ENCODE peak calls at places on chromosomes 11 and 22, in five cellular contexts. I, A, B, Z and W are unnamed samples.

GRCh38 chr11:67464411-67465189 is 4.5 kb downstream of the TMEM134 start:
- DNase-seq in I (peak; percentile 85), A (peak; percentile 62), B (peak; percentile 89), Z (peak; percentile 96), W (peak; percentile 92)

GRCh38 chr22:44449061-44449682 is 48.9 kb downstream of the RTL6 start:
- DNase-seq in I (no peak), A (peak; percentile 75), B (no peak), Z (no peak), W (no peak)

GRCh38 chr11:3609416-3610265 is 32.2 kb downstream of the ART5 start:
- DNase-seq in I (no peak), A (peak; percentile 43), B (peak; percentile 64), Z (peak; percentile 51), W (no peak)

GRCh38 chr11:28621648-28622215 is 513.5 kb downstream of the METTL15 start:
- DNase-seq in I (no peak), A (peak; percentile 8), B (no peak), Z (no peak), W (no peak)

GRCh38 chr22:27247691-27248434 is 553.7 kb downstream of the MN1 start:
- DNase-seq in I (peak; percentile 45), A (no peak), B (no peak), Z (no peak), W (no peak)

GRCh38 chr11:26490546-26490945 is 81.5 kb downstream of the MUC15 start:
- DNase-seq in I (no peak), A (no peak), B (no peak), Z (no peak), W (no peak)

GRCh38 chr11:119380816-119381185 is 689 bp downstream of the USP2 start:
- DNase-seq in I (no peak), A (no peak), B (peak; percentile 64), Z (peak; percentile 42), W (no peak)

GRCh38 chr11:90426442-90426841 is 203.6 kb upstream of the CHORDC1 start:
- DNase-seq in I (no peak), A (no peak), B (no peak), Z (no peak), W (no peak)

GRCh38 chr22:31605851-31606585 is 56.0 kb downstream of the PISD start:
- DNase-seq in I (no peak), A (no peak), B (no peak), Z (no peak), W (no peak)

GRCh38 chr11:93143186-93143585 is 54.6 kb downstream of the SLC36A4 start:
- DNase-seq in I (no peak), A (no peak), B (no peak), Z (no peak), W (no peak)

GRCh38 chr11:68560216-68560615 is 99.7 kb downstream of the PPP6R3 start:
- DNase-seq in I (no peak), A (no peak), B (no peak), Z (no peak), W (no peak)

GRCh38 chr22:23763579-23764331 is 965 bp downstream of the C22orf15 start:
- DNase-seq in I (no peak), A (no peak), B (peak; percentile 76), Z (peak; percentile 73), W (no peak)

GRCh38 chr22:46589141-46589748 is 30.9 kb upstream of the GRAMD4 start:
- DNase-seq in I (no peak), A (no peak), B (no peak), Z (no peak), W (no peak)

GRCh38 chr22:29509815-29510214 is 29.8 kb downstream of the NEFH start:
- DNase-seq in I (no peak), A (no peak), B (no peak), Z (no peak), W (no peak)

GRCh38 chr22:50221410-50222300 is 20.8 kb downstream of the SELENOO start:
- DNase-seq in I (no peak), A (no peak), B (peak; percentile 45), Z (no peak), W (no peak)

GRCh38 chr11:128848815-128849455 is 18.2 kb downstream of the KCNJ1 start:
- DNase-seq in I (peak; percentile 48), A (peak; percentile 57), B (peak; percentile 97), Z (peak; percentile 79), W (no peak)

GRCh38 chr22:38294193-38294592 is 21.4 kb upstream of the TMEM184B start:
- DNase-seq in I (no peak), A (no peak), B (no peak), Z (no peak), W (no peak)

GRCh38 chr22:26399288-26399687 is 29.8 kb upstream of the ASPHD2 start:
- DNase-seq in I (no peak), A (no peak), B (no peak), Z (no peak), W (no peak)

GRCh38 chr11:113193894-113194293 is 120.5 kb upstream of the TTC12 start:
- DNase-seq in I (peak; percentile 35), A (no peak), B (no peak), Z (no peak), W (no peak)

GRCh38 chr11:71106671-71107070 is 145.7 kb downstream of the SHANK2 start:
- DNase-seq in I (no peak), A (no peak), B (no peak), Z (no peak), W (no peak)

GRCh38 chr22:27836181-27836580 is 34.6 kb upstream of the MN1 start:
- DNase-seq in I (peak; percentile 16), A (no peak), B (no peak), Z (no peak), W (no peak)

GRCh38 chr11:101582242-101583052 is 1.4 kb downstream of the TRPC6 start:
- DNase-seq in I (no peak), A (peak; percentile 9), B (peak; percentile 54), Z (no peak), W (no peak)

GRCh38 chr11:22957890-22958289 is 97.6 kb upstream of the CCDC179 start:
- DNase-seq in I (no peak), A (no peak), B (no peak), Z (no peak), W (no peak)

GRCh38 chr11:45676522-45677095 is 11.2 kb upstream of the CHST1 start:
- DNase-seq in I (no peak), A (no peak), B (no peak), Z (no peak), W (no peak)

GRCh38 chr11:77449060-77449521 is 24.8 kb downstream of the PAK1 start:
- DNase-seq in I (no peak), A (no peak), B (no peak), Z (no peak), W (no peak)

GRCh38 chr22:43978558-43978957 is 23.3 kb downstream of the SAMM50 start:
- DNase-seq in I (no peak), A (no peak), B (no peak), Z (no peak), W (no peak)

GRCh38 chr22:43427296-43428004 is 15.6 kb downstream of the MPPED1 start:
- DNase-seq in I (no peak), A (no peak), B (no peak), Z (no peak), W (no peak)

GRCh38 chr11:77776455-77776854 is 44.1 kb downstream of the RSF1 start:
- DNase-seq in I (no peak), A (no peak), B (no peak), Z (peak; percentile 32), W (no peak)

GRCh38 chr11:100776212-100776896 is 89.3 kb downstream of the ARHGAP42 start:
- DNase-seq in I (no peak), A (peak; percentile 81), B (no peak), Z (no peak), W (no peak)

GRCh38 chr11:8383227-8383626 is 119.5 kb upstream of the LMO1 start:
- DNase-seq in I (no peak), A (no peak), B (no peak), Z (no peak), W (peak; percentile 62)

GRCh38 chr11:8383627-8384026 is 119.9 kb upstream of the LMO1 start:
- DNase-seq in I (no peak), A (no peak), B (no peak), Z (no peak), W (peak; percentile 34)

GRCh38 chr11:8381871-8382396 is 118.3 kb upstream of the LMO1 start:
- DNase-seq in I (no peak), A (no peak), B (no peak), Z (no peak), W (no peak)

GRCh38 chr11:8381343-8381742 is 117.7 kb upstream of the LMO1 start:
- DNase-seq in I (no peak), A (no peak), B (no peak), Z (no peak), W (peak; percentile 63)

GRCh38 chr11:8382436-8383053 is 118.9 kb upstream of the LMO1 start:
- DNase-seq in I (no peak), A (peak; percentile 43), B (no peak), Z (no peak), W (no peak)
- TF ChIP-seq CTCF in I (no peak), A (no peak), B (no peak), Z (no peak), W (no peak)

GRCh38 chr11:72591023-72591422 is 83.2 kb downstream of the PDE2A start:
- DNase-seq in I (no peak), A (no peak), B (no peak), Z (no peak), W (no peak)

GRCh38 chr11:72587696-72588095 is 86.5 kb downstream of the PDE2A start:
- DNase-seq in I (no peak), A (no peak), B (no peak), Z (no peak), W (no peak)

GRCh38 chr11:72588656-72589410 is 85.4 kb downstream of the PDE2A start:
- DNase-seq in I (no peak), A (no peak), B (no peak), Z (no peak), W (no peak)

GRCh38 chr11:72591785-72592490 is 82.3 kb downstream of the PDE2A start:
- DNase-seq in I (no peak), A (no peak), B (no peak), Z (peak; percentile 83), W (no peak)

GRCh38 chr11:72589802-72590761 is 84.1 kb downstream of the PDE2A start:
- DNase-seq in I (no peak), A (no peak), B (peak; percentile 88), Z (peak; percentile 37), W (no peak)
- TF ChIP-seq CTCF in I (peak; percentile 23), A (peak; percentile 63), B (peak; percentile 71), Z (peak; percentile 69), W (peak; percentile 45)

DNA sequence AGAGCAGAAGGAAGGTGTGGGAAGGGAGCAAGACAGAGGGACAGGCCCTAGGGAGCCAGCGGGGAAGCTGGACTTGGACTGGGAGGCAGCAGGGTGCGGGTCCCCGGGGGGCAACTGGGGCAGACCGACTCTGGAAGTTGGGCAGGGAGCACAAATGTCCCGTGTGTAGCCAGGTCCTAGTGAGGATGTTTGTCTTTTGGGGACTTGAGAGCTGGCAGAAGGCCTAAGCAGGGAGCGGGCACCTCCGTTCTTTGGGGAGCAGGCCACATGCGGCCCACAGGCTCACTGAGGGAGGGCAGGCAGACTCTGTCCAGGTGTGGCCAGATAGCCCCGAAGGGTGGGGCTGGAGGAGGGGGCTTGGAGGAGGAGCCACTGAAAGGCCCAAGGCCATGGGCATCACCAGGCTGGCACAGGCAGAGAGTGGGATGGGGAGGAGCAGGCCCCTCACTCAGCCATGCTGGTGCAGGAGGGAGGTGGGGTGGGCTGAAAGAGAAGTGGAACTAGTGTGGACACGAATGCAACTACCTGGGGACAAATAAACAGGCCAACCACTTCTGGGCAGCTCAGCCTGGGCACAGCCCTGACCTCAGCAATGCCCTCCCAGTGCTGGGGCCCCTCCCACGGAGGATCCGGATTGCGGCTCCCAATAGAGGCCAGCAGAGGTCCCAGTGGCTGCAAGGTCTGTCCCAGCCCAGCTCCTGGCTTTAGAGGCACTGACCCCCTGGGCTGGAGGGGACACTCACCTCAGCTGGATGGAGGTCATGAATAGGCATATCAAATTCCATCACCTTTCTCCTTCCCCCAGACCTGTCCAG is 1.3 kb upstream of the SCARF2 start:
- DNase-seq in I (no peak), A (no peak), B (no peak), Z (no peak), W (no peak)
- TF ChIP-seq CTCF in I (peak; percentile 34), A (peak; percentile 40), B (peak; percentile 46), Z (no peak), W (peak; percentile 34)

GRCh38 chr11:8335186-8335585 is 71.5 kb upstream of the LMO1 start:
- DNase-seq in I (no peak), A (no peak), B (no peak), Z (no peak), W (no peak)
- TF ChIP-seq CTCF in I (no peak), A (no peak), B (no peak), Z (no peak), W (no peak)